ENCODE peak calls at places on chromosomes 2 and 18, in four cellular contexts. One of them, this sample, is unnamed.

GRCh38 chr18:11994708-11995444 is 13.6 kb downstream of the IMPA2 start:
- DNase-seq in ovary: no peak
- DNase-seq in endothelial cell of umbilical vein: no peak
- DNase-seq in H54: no peak
- DNase-seq in this sample: no peak

GRCh38 chr2:240143801-240144648 is 3.6 kb upstream of the OTOS start:
- DNase-seq in ovary: peak
- DNase-seq in endothelial cell of umbilical vein: peak
- DNase-seq in H54: peak
- DNase-seq in this sample: peak

GRCh38 chr2:210215120-210215519 is 10.1 kb downstream of the ACADL start:
- DNase-seq in ovary: no peak
- DNase-seq in endothelial cell of umbilical vein: no peak
- DNase-seq in H54: no peak
- DNase-seq in this sample: no peak

GRCh38 chr2:290090-290722 is 2.3 kb upstream of the ALKAL2 start:
- DNase-seq in ovary: peak
- DNase-seq in endothelial cell of umbilical vein: peak
- DNase-seq in H54: no peak
- DNase-seq in this sample: no peak

GRCh38 chr2:8344725-8345124 is 337.1 kb upstream of the ID2 start:
- DNase-seq in ovary: no peak
- DNase-seq in endothelial cell of umbilical vein: no peak
- DNase-seq in H54: no peak
- DNase-seq in this sample: no peak

GRCh38 chr18:74436158-74436755 is 20.9 kb downstream of the DIPK1C start:
- DNase-seq in ovary: no peak
- DNase-seq in endothelial cell of umbilical vein: no peak
- DNase-seq in H54: no peak
- DNase-seq in this sample: no peak

GRCh38 chr18:7064346-7064745 is 53.3 kb downstream of the LAMA1 start:
- DNase-seq in ovary: no peak
- DNase-seq in endothelial cell of umbilical vein: no peak
- DNase-seq in H54: no peak
- DNase-seq in this sample: no peak

GRCh38 chr2:187453078-187453641 is 5.1 kb upstream of the CALCRL start:
- DNase-seq in ovary: no peak
- DNase-seq in endothelial cell of umbilical vein: peak
- DNase-seq in H54: no peak
- DNase-seq in this sample: no peak

GRCh38 chr2:100527420-100528015 is 35.3 kb upstream of the PDCL3 start:
- DNase-seq in ovary: no peak
- DNase-seq in endothelial cell of umbilical vein: no peak
- DNase-seq in H54: no peak
- DNase-seq in this sample: no peak

GRCh38 chr2:232658217-232658785 is 24.9 kb downstream of the EFHD1 start:
- DNase-seq in ovary: no peak
- DNase-seq in endothelial cell of umbilical vein: no peak
- DNase-seq in H54: no peak
- DNase-seq in this sample: no peak

GRCh38 chr2:62054029-62054791 is 141.7 kb upstream of the B3GNT2 start:
- DNase-seq in ovary: no peak
- DNase-seq in endothelial cell of umbilical vein: no peak
- DNase-seq in H54: no peak
- DNase-seq in this sample: no peak

GRCh38 chr18:28669165-28669564 is 492.2 kb upstream of the CDH2 start:
- DNase-seq in ovary: no peak
- DNase-seq in endothelial cell of umbilical vein: no peak
- DNase-seq in H54: no peak
- DNase-seq in this sample: no peak

GRCh38 chr2:28350791-28351285 is 41.8 kb upstream of the FOSL2 start:
- DNase-seq in ovary: no peak
- DNase-seq in endothelial cell of umbilical vein: no peak
- DNase-seq in H54: no peak
- DNase-seq in this sample: no peak

GRCh38 chr2:43387092-43388062 is 161.0 kb upstream of the ZFP36L2 start:
- DNase-seq in ovary: no peak
- DNase-seq in endothelial cell of umbilical vein: peak
- DNase-seq in H54: no peak
- DNase-seq in this sample: no peak

GRCh38 chr2:186426153-186427016 is 59.7 kb upstream of the ZC3H15 start:
- DNase-seq in ovary: no peak
- DNase-seq in endothelial cell of umbilical vein: no peak
- DNase-seq in H54: no peak
- DNase-seq in this sample: peak

GRCh38 chr18:22625406-22625805 is 207.7 kb upstream of the CTAGE1 start:
- DNase-seq in ovary: no peak
- DNase-seq in endothelial cell of umbilical vein: no peak
- DNase-seq in H54: no peak
- DNase-seq in this sample: no peak

GRCh38 chr2:170817999-170818293 is 1.3 kb downstream of the GAD1 start:
- DNase-seq in ovary: no peak
- DNase-seq in endothelial cell of umbilical vein: no peak
- DNase-seq in H54: no peak
- DNase-seq in this sample: no peak

GRCh38 chr18:78976697-78977626 is 2.7 kb upstream of the SALL3 start:
- DNase-seq in ovary: no peak
- DNase-seq in endothelial cell of umbilical vein: no peak
- DNase-seq in H54: no peak
- DNase-seq in this sample: no peak

GRCh38 chr18:56563568-56563967 is 74.8 kb downstream of the TXNL1 start:
- DNase-seq in ovary: no peak
- DNase-seq in endothelial cell of umbilical vein: no peak
- DNase-seq in H54: no peak
- DNase-seq in this sample: no peak

GRCh38 chr2:203683932-203684556 is 22.4 kb upstream of the CD28 start:
- DNase-seq in ovary: no peak
- DNase-seq in endothelial cell of umbilical vein: peak
- DNase-seq in H54: peak
- DNase-seq in this sample: peak

GRCh38 chr2:71552356-71552755 is 99.0 kb downstream of the DYSF start:
- DNase-seq in ovary: no peak
- DNase-seq in endothelial cell of umbilical vein: no peak
- DNase-seq in H54: no peak
- DNase-seq in this sample: no peak

GRCh38 chr2:239379641-239380170 is 21.1 kb downstream of the HDAC4 start:
- DNase-seq in ovary: peak
- DNase-seq in endothelial cell of umbilical vein: no peak
- DNase-seq in H54: no peak
- DNase-seq in this sample: no peak

GRCh38 chr18:13183790-13184189 is 34.8 kb upstream of the LDLRAD4 start:
- DNase-seq in ovary: no peak
- DNase-seq in endothelial cell of umbilical vein: no peak
- DNase-seq in H54: no peak
- DNase-seq in this sample: no peak

GRCh38 chr2:348517-348916 is 60.6 kb upstream of the ALKAL2 start:
- DNase-seq in ovary: no peak
- DNase-seq in endothelial cell of umbilical vein: no peak
- DNase-seq in H54: no peak
- DNase-seq in this sample: no peak

GRCh38 chr2:151792589-151792988 is 35.6 kb downstream of the ARL5A start:
- DNase-seq in ovary: no peak
- DNase-seq in endothelial cell of umbilical vein: no peak
- DNase-seq in H54: no peak
- DNase-seq in this sample: no peak

GRCh38 chr18:36187138-36187825 is at the start of gene MOCOS:
- DNase-seq in ovary: peak
- DNase-seq in endothelial cell of umbilical vein: peak
- DNase-seq in H54: peak
- DNase-seq in this sample: peak
- TF ChIP-seq POLR2A in ovary: peak
- TF ChIP-seq POLR2A in endothelial cell of umbilical vein: no peak
- TF ChIP-seq POLR2A in H54: peak
- TF ChIP-seq POLR2A in this sample: no peak

DNA sequence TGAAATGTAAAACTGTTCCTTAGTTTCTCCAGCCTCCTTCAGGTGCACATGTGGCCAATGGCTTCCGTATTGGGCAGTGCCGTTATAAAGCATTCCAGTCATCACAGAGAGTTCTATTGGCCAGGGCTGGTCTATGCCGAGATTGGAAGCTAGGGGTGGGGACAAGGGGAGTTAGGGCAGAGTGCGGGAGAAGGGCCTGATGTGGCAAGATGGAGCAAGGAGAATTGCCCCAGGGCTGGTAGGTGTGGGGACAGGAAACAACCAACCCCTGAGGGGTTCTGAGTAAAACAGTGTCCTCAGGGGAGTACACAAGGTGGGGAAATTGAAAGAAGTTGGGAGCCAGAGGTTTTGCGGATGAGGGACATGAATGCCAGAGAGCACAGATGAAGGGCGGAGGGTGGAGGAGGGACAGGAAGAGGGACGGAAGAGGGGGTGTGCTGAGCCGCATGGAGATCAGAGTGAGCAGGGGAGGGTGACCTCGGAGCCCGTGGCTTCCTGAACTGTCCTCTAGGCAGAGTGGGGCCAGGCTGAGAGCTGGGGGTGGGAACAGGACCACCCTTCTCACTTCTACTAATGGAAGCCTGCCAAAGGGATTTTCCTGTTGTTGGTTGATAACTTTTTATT is 9.1 kb upstream of the ATP6V1C2 start:
- DNase-seq in ovary: no peak
- DNase-seq in endothelial cell of umbilical vein: no peak
- DNase-seq in H54: no peak
- DNase-seq in this sample: no peak
- TF ChIP-seq POLR2A in ovary: no peak
- TF ChIP-seq POLR2A in endothelial cell of umbilical vein: no peak
- TF ChIP-seq POLR2A in H54: no peak
- TF ChIP-seq POLR2A in this sample: no peak

GRCh38 chr2:207625014-207625755 is at the start of gene METTL21A:
- DNase-seq in ovary: peak
- DNase-seq in endothelial cell of umbilical vein: peak
- DNase-seq in H54: peak
- DNase-seq in this sample: peak
- TF ChIP-seq POLR2A in ovary: peak
- TF ChIP-seq POLR2A in endothelial cell of umbilical vein: no peak
- TF ChIP-seq POLR2A in H54: peak
- TF ChIP-seq POLR2A in this sample: peak

DNA sequence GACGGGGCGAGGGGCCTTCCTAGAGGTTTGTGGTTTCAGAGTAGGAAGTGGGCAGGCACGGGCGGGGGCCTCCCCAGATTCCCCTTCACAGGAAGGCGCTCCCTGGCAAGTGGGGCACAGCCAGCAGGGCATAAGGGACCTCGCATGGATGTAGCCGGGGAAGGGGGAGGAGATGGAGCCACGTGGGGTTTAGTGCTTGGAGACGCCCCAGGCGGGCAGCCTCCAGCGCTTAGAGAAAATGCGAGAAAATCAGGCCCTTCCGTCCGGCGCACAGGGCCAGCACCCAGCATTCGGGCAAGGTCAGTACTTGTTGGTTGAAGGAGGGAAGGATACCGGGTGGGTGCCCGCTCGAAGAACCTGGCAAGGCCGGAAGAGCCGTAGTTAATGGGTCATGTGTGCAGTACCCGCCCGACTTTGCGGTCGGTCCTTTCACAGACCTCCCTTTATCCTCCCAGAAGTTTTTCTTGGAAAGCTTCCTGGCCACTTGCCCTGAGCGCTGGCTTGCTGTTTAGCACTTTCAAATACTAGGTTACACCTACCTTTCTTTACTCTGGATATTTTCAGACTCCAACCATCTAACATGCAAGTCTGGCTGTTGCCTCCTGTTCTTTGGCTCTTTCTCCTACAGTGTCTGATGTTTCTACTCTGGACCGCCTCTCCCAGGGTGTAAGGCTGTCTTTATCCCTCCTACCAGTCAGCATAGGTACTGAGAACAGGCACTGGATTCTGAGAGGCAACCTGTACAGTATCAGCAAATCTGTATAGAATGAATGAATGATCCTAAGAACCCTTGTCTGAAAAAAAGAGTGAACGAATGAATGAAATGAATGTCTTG is 78.1 kb downstream of the CIB4 start:
- DNase-seq in ovary: no peak
- DNase-seq in endothelial cell of umbilical vein: peak
- DNase-seq in H54: peak
- DNase-seq in this sample: no peak
- TF ChIP-seq POLR2A in ovary: no peak
- TF ChIP-seq POLR2A in endothelial cell of umbilical vein: no peak
- TF ChIP-seq POLR2A in H54: no peak
- TF ChIP-seq POLR2A in this sample: no peak

GRCh38 chr2:10432315-10433181 is 15.6 kb downstream of the ODC1 start:
- DNase-seq in ovary: no peak
- DNase-seq in endothelial cell of umbilical vein: peak
- DNase-seq in H54: peak
- DNase-seq in this sample: no peak
- TF ChIP-seq POLR2A in ovary: no peak
- TF ChIP-seq POLR2A in endothelial cell of umbilical vein: peak
- TF ChIP-seq POLR2A in H54: peak
- TF ChIP-seq POLR2A in this sample: no peak

DNA sequence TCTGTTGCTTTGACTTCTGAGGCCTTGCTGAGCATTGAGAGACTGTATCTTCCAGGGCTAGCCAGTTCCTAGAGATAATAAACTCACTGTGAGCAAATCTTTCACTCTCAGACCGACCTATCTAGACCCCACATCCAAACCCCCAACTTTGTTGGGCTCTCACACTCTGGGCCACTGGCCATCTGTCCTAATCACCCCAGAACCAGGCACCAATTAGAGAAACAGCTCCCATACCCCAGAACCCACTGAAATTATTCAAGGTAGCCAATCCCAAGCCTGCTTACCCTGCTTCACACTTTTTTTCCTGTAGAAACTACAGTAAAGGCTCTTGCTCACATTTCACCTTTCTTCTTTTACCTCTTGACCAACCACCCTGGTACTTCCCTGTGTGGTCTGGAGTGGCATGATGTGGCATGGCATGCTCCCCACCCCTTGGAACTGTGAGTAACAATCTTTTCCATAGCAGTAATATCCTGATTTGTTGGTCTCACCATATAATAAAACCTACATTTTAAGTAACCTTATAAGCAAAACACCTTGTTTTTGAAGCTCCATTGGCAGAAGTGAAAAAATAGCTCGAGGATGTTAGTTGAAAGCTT is 55.2 kb downstream of the ANKRD12 start:
- DNase-seq in ovary: no peak
- DNase-seq in endothelial cell of umbilical vein: no peak
- DNase-seq in H54: no peak
- DNase-seq in this sample: no peak
- TF ChIP-seq POLR2A in ovary: no peak
- TF ChIP-seq POLR2A in endothelial cell of umbilical vein: no peak
- TF ChIP-seq POLR2A in H54: no peak
- TF ChIP-seq POLR2A in this sample: no peak

GRCh38 chr2:215653344-215654015 is 217.6 kb upstream of the FN1 start:
- DNase-seq in ovary: no peak
- DNase-seq in endothelial cell of umbilical vein: no peak
- DNase-seq in H54: no peak
- DNase-seq in this sample: no peak

GRCh38 chr2:215652432-215652831 is 216.6 kb upstream of the FN1 start:
- DNase-seq in ovary: no peak
- DNase-seq in endothelial cell of umbilical vein: no peak
- DNase-seq in H54: no peak
- DNase-seq in this sample: no peak

GRCh38 chr2:215657844-215658243 is 222.0 kb upstream of the FN1 start:
- DNase-seq in ovary: peak
- DNase-seq in endothelial cell of umbilical vein: peak
- DNase-seq in H54: peak
- DNase-seq in this sample: no peak

GRCh38 chr2:215651412-215651811 is 215.5 kb upstream of the FN1 start:
- DNase-seq in ovary: no peak
- DNase-seq in endothelial cell of umbilical vein: no peak
- DNase-seq in H54: no peak
- DNase-seq in this sample: no peak

GRCh38 chr2:215654177-215654850 is 218.4 kb upstream of the FN1 start:
- DNase-seq in ovary: no peak
- DNase-seq in endothelial cell of umbilical vein: no peak
- DNase-seq in H54: no peak
- DNase-seq in this sample: no peak
- TF ChIP-seq POLR2A in ovary: no peak
- TF ChIP-seq POLR2A in endothelial cell of umbilical vein: no peak
- TF ChIP-seq POLR2A in H54: no peak
- TF ChIP-seq POLR2A in this sample: no peak